ENCODE peak calls at places on chromosomes 16 and 17, in five cellular contexts. O, G, Q, J and D are unnamed samples.

GRCh38 chr16:85928411-85928820 is 29.5 kb downstream of the IRF8 start:
- DNase-seq in O (no peak), G (peak), Q (peak), J (no peak), D (peak)

GRCh38 chr16:86768999-86769398 is 190.7 kb downstream of the FOXL1 start:
- DNase-seq in O (peak), G (peak), Q (no peak), J (no peak), D (peak)

GRCh38 chr17:7499161-7499560 is 15.0 kb downstream of the POLR2A start:
- DNase-seq in O (no peak), G (no peak), Q (no peak), J (no peak), D (no peak)

GRCh38 chr17:59498421-59499307 is 66.7 kb upstream of the DHX40 start:
- DNase-seq in O (no peak), G (no peak), Q (no peak), J (no peak), D (no peak)

GRCh38 chr17:44988256-44988942 is 20.3 kb upstream of the C1QL1 start:
- DNase-seq in O (no peak), G (no peak), Q (no peak), J (no peak), D (no peak)

GRCh38 chr16:2839650-2840450 is 9.7 kb downstream of the ZG16B start:
- DNase-seq in O (no peak), G (no peak), Q (no peak), J (no peak), D (no peak)

GRCh38 chr16:74842413-74842812 is 67.8 kb upstream of the FA2H start:
- DNase-seq in O (no peak), G (no peak), Q (no peak), J (no peak), D (no peak)

GRCh38 chr17:40666366-40666765 is 1.4 kb upstream of the KRT222 start:
- DNase-seq in O (no peak), G (no peak), Q (no peak), J (no peak), D (no peak)

GRCh38 chr17:1464186-1464585 is 8.2 kb upstream of the CRK start:
- DNase-seq in O (no peak), G (no peak), Q (no peak), J (no peak), D (no peak)

GRCh38 chr16:3948378-3948995 is 68.0 kb upstream of the CREBBP start:
- DNase-seq in O (no peak), G (no peak), Q (no peak), J (no peak), D (no peak)

GRCh38 chr16:19265531-19265930 is 20.0 kb upstream of the CLEC19A start:
- DNase-seq in O (no peak), G (no peak), Q (no peak), J (no peak), D (no peak)

GRCh38 chr16:85029413-85029794 is 1.8 kb downstream of the KIAA0513 start:
- DNase-seq in O (no peak), G (peak), Q (peak), J (no peak), D (peak)

GRCh38 chr17:34993031-34993430 is 12.7 kb downstream of the LIG3 start:
- DNase-seq in O (no peak), G (no peak), Q (no peak), J (no peak), D (peak)

DNA sequence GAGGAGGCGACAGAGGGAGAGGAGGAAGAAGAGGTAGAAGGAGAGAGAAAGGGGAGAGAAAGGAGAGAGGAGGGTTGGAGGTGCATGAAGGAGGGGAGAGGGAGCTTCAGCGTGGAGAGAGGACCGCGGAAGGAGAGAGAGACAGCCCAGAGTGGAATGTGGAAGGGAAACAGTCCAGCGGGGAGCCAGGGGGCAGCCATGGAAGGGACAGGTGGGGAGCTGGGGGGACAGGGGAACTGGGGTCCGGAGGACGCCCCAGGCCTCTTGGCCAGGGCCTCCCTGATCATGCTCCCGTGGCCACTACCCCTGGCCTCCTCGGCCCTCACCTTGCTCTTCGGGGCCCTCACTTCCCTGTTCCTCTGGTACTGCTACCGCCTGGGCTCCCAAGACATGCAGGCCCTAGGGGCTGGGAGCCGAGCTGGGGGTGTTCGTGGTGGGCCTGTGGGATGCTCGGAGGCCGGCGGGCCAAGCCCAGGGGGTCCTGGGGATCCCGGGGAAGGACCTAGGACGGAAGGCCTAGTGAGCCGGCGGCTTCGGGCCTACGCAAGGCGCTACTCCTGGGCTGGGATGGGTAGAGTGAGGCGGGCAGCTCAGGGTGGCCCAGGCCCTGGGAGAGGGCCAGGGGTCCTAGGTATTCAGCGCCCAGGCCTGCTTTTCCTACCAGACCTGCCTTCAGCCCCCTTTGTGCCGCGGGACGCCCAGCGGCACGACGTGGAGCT is 759 bp downstream of the ASPHD1 start:
- DNase-seq in O (no peak), G (no peak), Q (no peak), J (no peak), D (peak)
- H3K4me3 ChIP-seq in O (peak), G (peak), Q (peak), J (peak), D (peak)

GRCh38 chr17:48546187-48546923 is 1.4 kb upstream of the HOXB2 start:
- DNase-seq in O (no peak), G (peak), Q (no peak), J (no peak), D (no peak)
- H3K4me3 ChIP-seq in O (peak), G (peak), Q (no peak), J (no peak), D (peak)

GRCh38 chr17:74214642-74215331 is 1.4 kb downstream of the TTYH2 start:
- DNase-seq in O (no peak), G (no peak), Q (no peak), J (peak), D (no peak)
- H3K4me3 ChIP-seq in O (no peak), G (no peak), Q (no peak), J (peak), D (no peak)

DNA sequence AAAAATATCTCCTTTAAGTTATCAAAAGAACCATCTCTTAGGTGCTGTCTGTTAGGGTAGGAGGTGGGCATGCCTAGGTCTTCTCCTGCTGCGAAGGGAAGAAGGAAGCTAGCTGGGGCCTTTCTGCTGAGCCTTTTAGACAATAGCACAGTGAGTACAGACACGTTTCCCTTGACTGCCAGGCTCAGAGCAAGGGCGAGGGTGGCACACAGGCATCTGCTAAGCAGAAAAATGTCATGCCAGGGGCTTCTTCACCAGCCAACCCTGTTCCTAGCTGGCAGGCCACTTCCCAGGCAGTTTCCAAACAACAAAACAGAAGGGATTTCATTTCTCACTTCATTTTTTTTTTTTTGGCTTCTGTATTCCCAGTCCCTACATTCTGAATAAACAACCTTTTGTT is 168.1 kb upstream of the MAF start:
- DNase-seq in O (no peak), G (no peak), Q (no peak), J (no peak), D (no peak)
- H3K4me3 ChIP-seq in O (no peak), G (no peak), Q (no peak), J (peak), D (peak)

GRCh38 chr17:82241926-82242697 is 13.3 kb downstream of the SLC16A3 start:
- DNase-seq in O (no peak), G (no peak), Q (no peak), J (no peak), D (no peak)
- H3K4me3 ChIP-seq in O (no peak), G (no peak), Q (no peak), J (no peak), D (no peak)

DNA sequence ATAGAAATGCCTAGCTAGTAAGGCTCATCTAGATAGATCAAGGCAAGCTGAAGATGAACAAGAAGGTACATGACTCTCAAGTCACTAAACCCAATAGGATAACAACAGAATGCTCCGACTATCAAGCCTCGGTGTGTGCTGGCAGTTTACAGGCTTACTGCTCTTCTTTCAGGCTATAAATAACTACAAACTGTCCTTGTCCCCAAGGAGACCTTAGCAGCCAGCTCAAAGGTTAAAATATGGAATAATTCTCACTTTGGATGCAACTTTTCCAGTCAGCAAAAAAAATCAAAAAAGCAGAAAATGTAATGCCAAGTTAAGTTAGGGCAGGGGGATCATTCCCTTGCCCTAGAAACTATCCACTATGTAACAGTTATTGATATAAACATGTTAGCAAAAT is 44.6 kb downstream of the SPOP start:
- DNase-seq in O (no peak), G (no peak), Q (no peak), J (no peak), D (no peak)
- H3K4me3 ChIP-seq in O (no peak), G (no peak), Q (no peak), J (no peak), D (no peak)